ENCODE peak calls at places on chromosome 18, in five cellular contexts. One of them, this sample, is unnamed.

GRCh38 chr18:27540126-27540525 is 355.0 kb upstream of the CHST9 start:
- DNase-seq in OCI-LY7: no peak
- DNase-seq in AG04450: no peak
- DNase-seq in body of pancreas: no peak
- DNase-seq in PC-9: no peak
- DNase-seq in this sample: no peak

GRCh38 chr18:8029061-8029460 is 461.9 kb downstream of the PTPRM start:
- DNase-seq in OCI-LY7: no peak
- DNase-seq in AG04450: no peak
- DNase-seq in body of pancreas: no peak
- DNase-seq in PC-9: no peak
- DNase-seq in this sample: no peak

GRCh38 chr18:10053861-10054260 is 140.0 kb downstream of the VAPA start:
- DNase-seq in OCI-LY7: no peak
- DNase-seq in AG04450: no peak
- DNase-seq in body of pancreas: no peak
- DNase-seq in PC-9: no peak
- DNase-seq in this sample: no peak

GRCh38 chr18:33051397-33051796 is 278.6 kb upstream of the KLHL14 start:
- DNase-seq in OCI-LY7: no peak
- DNase-seq in AG04450: no peak
- DNase-seq in body of pancreas: peak; percentile 36
- DNase-seq in PC-9: no peak
- DNase-seq in this sample: no peak

GRCh38 chr18:31497404-31497710 is 620 bp upstream of the DSG2 start:
- DNase-seq in OCI-LY7: no peak
- DNase-seq in AG04450: no peak
- DNase-seq in body of pancreas: no peak
- DNase-seq in PC-9: no peak
- DNase-seq in this sample: no peak

GRCh38 chr18:8458546-8459215 is 150.6 kb upstream of the RAB12 start:
- DNase-seq in OCI-LY7: no peak
- DNase-seq in AG04450: no peak
- DNase-seq in body of pancreas: no peak
- DNase-seq in PC-9: no peak
- DNase-seq in this sample: no peak

GRCh38 chr18:78827141-78827540 is 152.5 kb upstream of the SALL3 start:
- DNase-seq in OCI-LY7: no peak
- DNase-seq in AG04450: no peak
- DNase-seq in body of pancreas: no peak
- DNase-seq in PC-9: no peak
- DNase-seq in this sample: no peak

GRCh38 chr18:78720456-78721250 is 259.0 kb upstream of the SALL3 start:
- DNase-seq in OCI-LY7: no peak
- DNase-seq in AG04450: no peak
- DNase-seq in body of pancreas: no peak
- DNase-seq in PC-9: no peak
- DNase-seq in this sample: no peak

GRCh38 chr18:74196220-74197119 is 48.1 kb downstream of the TIMM21 start:
- DNase-seq in OCI-LY7: peak; percentile 64
- DNase-seq in AG04450: peak; percentile 15
- DNase-seq in body of pancreas: peak; percentile 67
- DNase-seq in PC-9: peak; percentile 37
- DNase-seq in this sample: no peak

GRCh38 chr18:6553234-6553900 is 138.7 kb upstream of the L3MBTL4 start:
- DNase-seq in OCI-LY7: no peak
- DNase-seq in AG04450: no peak
- DNase-seq in body of pancreas: no peak
- DNase-seq in PC-9: no peak
- DNase-seq in this sample: no peak

GRCh38 chr18:44791520-44791919 is 110.8 kb downstream of the SETBP1 start:
- DNase-seq in OCI-LY7: no peak
- DNase-seq in AG04450: no peak
- DNase-seq in body of pancreas: no peak
- DNase-seq in PC-9: no peak
- DNase-seq in this sample: no peak

GRCh38 chr18:13302611-13303267 is 84.2 kb downstream of the LDLRAD4 start:
- DNase-seq in OCI-LY7: no peak
- DNase-seq in AG04450: no peak
- DNase-seq in body of pancreas: no peak
- DNase-seq in PC-9: no peak
- DNase-seq in this sample: no peak

GRCh38 chr18:39761273-39761672 is 2193.8 kb upstream of the PIK3C3 start:
- DNase-seq in OCI-LY7: no peak
- DNase-seq in AG04450: no peak
- DNase-seq in body of pancreas: no peak
- DNase-seq in PC-9: no peak
- DNase-seq in this sample: no peak

GRCh38 chr18:24964213-24964612 is 387.8 kb downstream of the ZNF521 start:
- DNase-seq in OCI-LY7: peak; percentile 84
- DNase-seq in AG04450: no peak
- DNase-seq in body of pancreas: no peak
- DNase-seq in PC-9: no peak
- DNase-seq in this sample: no peak

GRCh38 chr18:30925795-30926194 is 116.7 kb downstream of the DSC3 start:
- DNase-seq in OCI-LY7: no peak
- DNase-seq in AG04450: no peak
- DNase-seq in body of pancreas: no peak
- DNase-seq in PC-9: no peak
- DNase-seq in this sample: no peak

GRCh38 chr18:7070466-7070865 is 47.1 kb downstream of the LAMA1 start:
- DNase-seq in OCI-LY7: no peak
- DNase-seq in AG04450: no peak
- DNase-seq in body of pancreas: no peak
- DNase-seq in PC-9: no peak
- DNase-seq in this sample: no peak

GRCh38 chr18:41096504-41096903 is 858.5 kb upstream of the PIK3C3 start:
- DNase-seq in OCI-LY7: no peak
- DNase-seq in AG04450: no peak
- DNase-seq in body of pancreas: no peak
- DNase-seq in PC-9: no peak
- DNase-seq in this sample: no peak

GRCh38 chr18:63974991-63975390 is 5.1 kb downstream of the SERPINB8 start:
- DNase-seq in OCI-LY7: peak; percentile 3
- DNase-seq in AG04450: no peak
- DNase-seq in body of pancreas: no peak
- DNase-seq in PC-9: no peak
- DNase-seq in this sample: no peak

GRCh38 chr18:80208620-80209019 is 38.7 kb downstream of the PARD6G start:
- DNase-seq in OCI-LY7: no peak
- DNase-seq in AG04450: no peak
- DNase-seq in body of pancreas: no peak
- DNase-seq in PC-9: no peak
- DNase-seq in this sample: no peak

GRCh38 chr18:36330435-36331049 is 33.0 kb downstream of the FHOD3 start:
- DNase-seq in OCI-LY7: no peak
- DNase-seq in AG04450: no peak
- DNase-seq in body of pancreas: no peak
- DNase-seq in PC-9: no peak
- DNase-seq in this sample: no peak

GRCh38 chr18:709771-710170 is 2.7 kb downstream of the ENOSF1 start:
- DNase-seq in OCI-LY7: no peak
- DNase-seq in AG04450: no peak
- DNase-seq in body of pancreas: no peak
- DNase-seq in PC-9: no peak
- DNase-seq in this sample: no peak

GRCh38 chr18:33562741-33563140 is 15.3 kb upstream of the ASXL3 start:
- DNase-seq in OCI-LY7: no peak
- DNase-seq in AG04450: no peak
- DNase-seq in body of pancreas: peak; percentile 8
- DNase-seq in PC-9: no peak
- DNase-seq in this sample: no peak

GRCh38 chr18:3066391-3067079 is 53.6 kb upstream of the LPIN2 start:
- DNase-seq in OCI-LY7: no peak
- DNase-seq in AG04450: no peak
- DNase-seq in body of pancreas: no peak
- DNase-seq in PC-9: no peak
- DNase-seq in this sample: no peak

GRCh38 chr18:23650963-23651927 is 11.5 kb downstream of the ANKRD29 start:
- DNase-seq in OCI-LY7: no peak
- DNase-seq in AG04450: peak; percentile 11
- DNase-seq in body of pancreas: no peak
- DNase-seq in PC-9: peak; percentile 33
- DNase-seq in this sample: peak; percentile 19

GRCh38 chr18:56460590-56460989 is 177.8 kb downstream of the TXNL1 start:
- DNase-seq in OCI-LY7: no peak
- DNase-seq in AG04450: no peak
- DNase-seq in body of pancreas: no peak
- DNase-seq in PC-9: no peak
- DNase-seq in this sample: no peak

GRCh38 chr18:69002233-69002632 is 204.4 kb downstream of the CCDC102B start:
- DNase-seq in OCI-LY7: no peak
- DNase-seq in AG04450: no peak
- DNase-seq in body of pancreas: no peak
- DNase-seq in PC-9: no peak
- DNase-seq in this sample: no peak

GRCh38 chr18:61085751-61086150 is 247.5 kb upstream of the CDH20 start:
- DNase-seq in OCI-LY7: no peak
- DNase-seq in AG04450: no peak
- DNase-seq in body of pancreas: no peak
- DNase-seq in PC-9: no peak
- DNase-seq in this sample: no peak

GRCh38 chr18:39198376-39198775 is 1632.8 kb upstream of the CELF4 start:
- DNase-seq in OCI-LY7: no peak
- DNase-seq in AG04450: no peak
- DNase-seq in body of pancreas: no peak
- DNase-seq in PC-9: peak; percentile 10
- DNase-seq in this sample: no peak

GRCh38 chr18:57640749-57641148 is 19.1 kb upstream of the NARS1 start:
- DNase-seq in OCI-LY7: no peak
- DNase-seq in AG04450: no peak
- DNase-seq in body of pancreas: no peak
- DNase-seq in PC-9: no peak
- DNase-seq in this sample: no peak
- TF ChIP-seq CTCF in OCI-LY7: no peak
- TF ChIP-seq CTCF in AG04450: no peak
- TF ChIP-seq CTCF in body of pancreas: no peak
- TF ChIP-seq CTCF in PC-9: no peak
- TF ChIP-seq CTCF in this sample: no peak

GRCh38 chr18:75268206-75268605 is 57.6 kb downstream of the TSHZ1 start:
- DNase-seq in OCI-LY7: no peak
- DNase-seq in AG04450: no peak
- DNase-seq in body of pancreas: no peak
- DNase-seq in PC-9: no peak
- DNase-seq in this sample: no peak

GRCh38 chr18:75267643-75268184 is 57.1 kb downstream of the TSHZ1 start:
- DNase-seq in OCI-LY7: no peak
- DNase-seq in AG04450: no peak
- DNase-seq in body of pancreas: no peak
- DNase-seq in PC-9: no peak
- DNase-seq in this sample: no peak

GRCh38 chr18:75265872-75266271 is 55.3 kb downstream of the TSHZ1 start:
- DNase-seq in OCI-LY7: no peak
- DNase-seq in AG04450: no peak
- DNase-seq in body of pancreas: no peak
- DNase-seq in PC-9: no peak
- DNase-seq in this sample: no peak

GRCh38 chr18:75264195-75264594 is 53.6 kb downstream of the TSHZ1 start:
- DNase-seq in OCI-LY7: no peak
- DNase-seq in AG04450: no peak
- DNase-seq in body of pancreas: no peak
- DNase-seq in PC-9: no peak
- DNase-seq in this sample: no peak

DNA sequence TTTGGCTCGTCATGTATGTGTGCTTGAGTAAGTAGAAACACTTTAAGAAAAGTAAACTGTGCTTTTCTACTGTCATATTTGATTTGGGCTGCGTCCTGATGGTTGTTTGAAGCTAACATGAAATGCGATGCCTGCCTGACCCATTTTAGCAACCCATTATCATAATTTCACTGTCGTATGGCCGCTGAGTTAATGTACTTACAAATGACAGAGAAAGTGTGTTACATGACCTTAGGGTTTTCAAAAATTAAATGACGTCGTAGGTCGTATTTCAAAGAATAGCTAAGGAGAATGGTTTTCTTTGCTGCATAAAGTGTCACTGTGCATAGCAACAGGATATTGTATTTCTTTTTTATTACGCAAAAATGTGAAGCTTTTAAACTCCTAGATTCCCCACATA is 54.7 kb downstream of the TSHZ1 start:
- DNase-seq in OCI-LY7: no peak
- DNase-seq in AG04450: no peak
- DNase-seq in body of pancreas: no peak
- DNase-seq in PC-9: no peak
- DNase-seq in this sample: no peak
- H3K4me3 ChIP-seq in OCI-LY7: no peak overlapping the region
- H3K4me3 ChIP-seq in AG04450: no peak overlapping the region
- H3K4me3 ChIP-seq in body of pancreas: no peak overlapping the region
- H3K4me3 ChIP-seq in PC-9: no peak overlapping the region
- H3K4me3 ChIP-seq in this sample: no peak overlapping the region

DNA sequence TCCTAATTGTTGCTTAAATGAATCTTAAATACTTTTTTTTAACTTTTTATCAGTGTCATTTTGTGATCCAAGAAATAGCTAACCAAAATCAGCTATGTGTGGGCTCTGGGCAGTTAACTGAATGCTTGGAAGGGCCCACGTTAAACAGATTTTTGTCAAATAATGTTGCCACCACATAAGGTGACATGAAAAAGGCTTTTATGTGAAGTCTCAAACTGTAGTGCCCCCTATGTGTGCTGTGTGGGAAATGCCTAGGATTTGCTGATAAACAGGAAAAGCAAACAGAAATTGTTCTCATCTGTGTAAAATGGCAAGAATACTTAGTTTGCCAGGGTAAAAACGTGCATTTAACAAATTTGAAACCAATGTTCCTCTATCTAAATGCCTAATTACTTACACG is 242.2 kb downstream of the ZNF516 start:
- DNase-seq in OCI-LY7: peak; percentile 13
- DNase-seq in AG04450: no peak
- DNase-seq in body of pancreas: no peak
- DNase-seq in PC-9: no peak
- DNase-seq in this sample: no peak
- TF ChIP-seq CTCF in OCI-LY7: peak; percentile 68
- TF ChIP-seq CTCF in AG04450: peak; percentile 46
- TF ChIP-seq CTCF in body of pancreas: no peak
- TF ChIP-seq CTCF in PC-9: peak; percentile 49
- TF ChIP-seq CTCF in this sample: peak; percentile 5

DNA sequence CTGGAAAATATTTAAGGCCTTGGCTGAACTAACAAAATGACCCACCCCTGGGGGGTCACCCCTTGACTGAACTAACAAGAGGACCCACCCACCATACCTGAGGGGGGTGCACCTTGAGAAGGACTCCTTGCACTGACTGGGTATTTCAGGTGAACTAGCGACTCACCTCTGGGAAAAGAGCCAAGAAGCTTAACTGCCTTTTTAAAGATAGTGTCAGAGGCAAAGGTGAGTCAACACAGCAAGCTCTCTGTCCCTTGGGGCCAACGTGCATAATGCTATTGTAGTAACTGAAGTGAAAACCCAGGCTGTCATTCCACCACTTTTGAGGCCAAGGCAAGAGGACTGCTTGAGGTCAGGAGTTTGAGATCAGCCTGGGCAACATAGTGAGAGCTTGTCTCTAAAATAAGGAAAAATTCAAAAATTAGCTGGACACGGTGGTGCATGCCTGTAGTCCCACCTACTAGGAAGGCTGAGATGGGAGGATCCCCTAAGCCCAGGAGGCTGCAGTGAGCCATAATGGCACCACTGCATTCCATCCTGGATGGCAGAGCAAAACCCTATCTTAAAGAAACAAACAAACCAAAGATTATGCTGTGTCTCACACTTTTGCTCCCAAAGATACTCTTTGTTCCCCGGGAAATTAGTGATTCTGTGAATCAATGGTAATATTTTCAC is 36.4 kb upstream of the ZCCHC2 start:
- DNase-seq in OCI-LY7: no peak
- DNase-seq in AG04450: no peak
- DNase-seq in body of pancreas: peak; percentile 52
- DNase-seq in PC-9: peak; percentile 53
- DNase-seq in this sample: no peak
- H3K4me3 ChIP-seq in OCI-LY7: no peak overlapping the region
- H3K4me3 ChIP-seq in AG04450: no peak overlapping the region
- H3K4me3 ChIP-seq in body of pancreas: no peak overlapping the region
- H3K4me3 ChIP-seq in PC-9: peak overlapping the region; percentile 37
- H3K4me3 ChIP-seq in this sample: no peak overlapping the region

This sample was measured in AG04449.